ENCODE peak calls at places on chromosome 21, in six cellular contexts. K is M059J; E is NCI-H774; H is activated CD8-positive, alpha-beta memory T cell treated with anti-CD3 and anti-CD28 coated beads for 24 hours; Y is CD8-positive, alpha-beta memory T cell; C is cardiac septum. R is an unnamed sample.

GRCh38 chr21:28111151-28111619 is 881.5 kb downstream of the LTN1 start:
- DNase-seq in K (peak; percentile 67), E (no peak), H (no peak), Y (no peak), C (peak; percentile 76), R (no peak)

GRCh38 chr21:42559326-42559725 is 45.7 kb downstream of the SLC37A1 start:
- DNase-seq in K (no peak), E (no peak), H (peak; percentile 33), Y (no peak), C (peak; percentile 47), R (peak; percentile 56)

GRCh38 chr21:45220106-45220505 is 67.6 kb downstream of the POFUT2 start:
- DNase-seq in K (no peak), E (no peak), H (no peak), Y (no peak), C (no peak), R (no peak)

GRCh38 chr21:38165466-38166213 is 91.2 kb upstream of the KCNJ15 start:
- DNase-seq in K (no peak), E (no peak), H (no peak), Y (no peak), C (no peak), R (no peak)

GRCh38 chr21:16644690-16645089 is 868.2 kb upstream of the CXADR start:
- DNase-seq in K (peak; percentile 2), E (no peak), H (no peak), Y (no peak), C (no peak), R (no peak)

GRCh38 chr21:32334980-32335471 is 36.4 kb downstream of the MRAP start:
- DNase-seq in K (no peak), E (no peak), H (no peak), Y (no peak), C (peak; percentile 66), R (no peak)

GRCh38 chr21:45861156-45861870 is 120.3 kb upstream of the COL6A1 start:
- DNase-seq in K (no peak), E (no peak), H (peak; percentile 46), Y (no peak), C (peak; percentile 64), R (peak; percentile 61)

GRCh38 chr21:31938330-31939301 is 65.8 kb downstream of the HUNK start:
- DNase-seq in K (no peak), E (no peak), H (no peak), Y (no peak), C (no peak), R (no peak)

GRCh38 chr21:18549214-18549905 is 145.8 kb upstream of the TMPRSS15 start:
- DNase-seq in K (peak; percentile 1), E (no peak), H (no peak), Y (no peak), C (no peak), R (no peak)

GRCh38 chr21:36989699-36990507 is 16.6 kb upstream of the RIPPLY3 start:
- DNase-seq in K (peak; percentile 92), E (peak; percentile 93), H (peak; percentile 99), Y (peak; percentile 90), C (peak; percentile 95), R (peak; percentile 97)

GRCh38 chr21:33127154-33127893 is 57.4 kb downstream of the OLIG1 start:
- DNase-seq in K (peak; percentile 77), E (peak; percentile 67), H (peak; percentile 82), Y (peak; percentile 20), C (peak; percentile 86), R (peak; percentile 84)

GRCh38 chr21:36388835-36389234 is 3.6 kb downstream of the CHAF1B start:
- DNase-seq in K (no peak), E (no peak), H (peak; percentile 47), Y (no peak), C (no peak), R (no peak)

GRCh38 chr21:45255381-45256020 is 32.2 kb downstream of the POFUT2 start:
- DNase-seq in K (no peak), E (peak; percentile 32), H (peak; percentile 54), Y (peak; percentile 49), C (no peak), R (peak; percentile 74)

GRCh38 chr21:29232601-29233541 is 65.9 kb upstream of the BACH1 start:
- DNase-seq in K (peak; percentile 81), E (no peak), H (no peak), Y (no peak), C (no peak), R (no peak)

GRCh38 chr21:33020558-33021100 is 5.1 kb upstream of the OLIG2 start:
- DNase-seq in K (no peak), E (no peak), H (no peak), Y (no peak), C (no peak), R (no peak)

GRCh38 chr21:38322551-38322950 is 65.8 kb downstream of the KCNJ15 start:
- DNase-seq in K (no peak), E (no peak), H (no peak), Y (no peak), C (no peak), R (no peak)

GRCh38 chr21:37208741-37209225 is 58.4 kb downstream of the VPS26C start:
- DNase-seq in K (no peak), E (no peak), H (no peak), Y (no peak), C (no peak), R (no peak)

GRCh38 chr21:46128106-46128982 is 27.0 kb downstream of the FTCD start:
- DNase-seq in K (no peak), E (no peak), H (no peak), Y (no peak), C (peak; percentile 80), R (peak; percentile 52)

GRCh38 chr21:42389449-42389835 is 6.4 kb downstream of the TMPRSS3 start:
- DNase-seq in K (peak; percentile 10), E (peak; percentile 45), H (no peak), Y (no peak), C (peak; percentile 27), R (peak; percentile 44)

GRCh38 chr21:28550057-28550825 is 442.4 kb downstream of the LTN1 start:
- DNase-seq in K (no peak), E (no peak), H (no peak), Y (no peak), C (no peak), R (no peak)

GRCh38 chr21:41993744-41994143 is 16.4 kb downstream of the ZBTB21 start:
- DNase-seq in K (peak; percentile 72), E (no peak), H (no peak), Y (no peak), C (no peak), R (no peak)

GRCh38 chr21:29264721-29265120 is 34.0 kb upstream of the BACH1 start:
- DNase-seq in K (peak; percentile 37), E (no peak), H (no peak), Y (no peak), C (no peak), R (no peak)

GRCh38 chr21:37525810-37526209 is 159.2 kb downstream of the DYRK1A start:
- DNase-seq in K (peak; percentile 36), E (no peak), H (no peak), Y (no peak), C (no peak), R (no peak)

GRCh38 chr21:21163904-21164303 is 165.7 kb downstream of the NCAM2 start:
- DNase-seq in K (peak; percentile 68), E (peak; percentile 42), H (peak; percentile 57), Y (no peak), C (no peak), R (no peak)

GRCh38 chr21:37045139-37045538 is 27.7 kb downstream of the PIGP start:
- DNase-seq in K (no peak), E (no peak), H (no peak), Y (peak; percentile 13), C (no peak), R (no peak)

GRCh38 chr21:18917602-18918001 is 514.0 kb upstream of the TMPRSS15 start:
- DNase-seq in K (no peak), E (no peak), H (no peak), Y (no peak), C (no peak), R (no peak)

GRCh38 chr21:36902793-36903192 is 63.7 kb downstream of the HLCS start:
- DNase-seq in K (peak; percentile 37), E (no peak), H (no peak), Y (no peak), C (no peak), R (no peak)

GRCh38 chr21:29753216-29753615 is 186.6 kb downstream of the GRIK1 start:
- DNase-seq in K (peak; percentile 17), E (no peak), H (no peak), Y (no peak), C (no peak), R (no peak)

GRCh38 chr21:36260030-36260787 is 59.8 kb upstream of the MORC3 start:
- DNase-seq in K (peak; percentile 81), E (peak; percentile 30), H (no peak), Y (peak; percentile 51), C (no peak), R (no peak)

GRCh38 chr21:35257413-35257812 is 208.3 kb upstream of the RUNX1 start:
- DNase-seq in K (peak; percentile 98), E (no peak), H (no peak), Y (no peak), C (no peak), R (no peak)

GRCh38 chr21:39319814-39320332 is 6.4 kb upstream of the BRWD1 start:
- DNase-seq in K (no peak), E (no peak), H (no peak), Y (no peak), C (no peak), R (no peak)

GRCh38 chr21:35509004-35509704 is 460.1 kb upstream of the RUNX1 start:
- DNase-seq in K (no peak), E (no peak), H (no peak), Y (no peak), C (no peak), R (no peak)